ENCODE peak calls at places on chromosomes 7 and 10, in eight cellular contexts. I is esophagus muscularis mucosa, M is vagina, P is SK-N-SH, W is upper lobe of left lung, Z is stomach, J is GM23338, D is transverse colon. Q is an unnamed sample.
A peak's percentile ranks its signal among the peaks of the same experiment; 100 is the strongest.

GRCh38 chr10:77500754-77501151 is 136.9 kb downstream of the KCNMA1 start:
- DNase-seq in M (no peak), J (no peak), Z (no peak), W (no peak), P (no peak), I (no peak), D (no peak), Q (no peak)

GRCh38 chr7:132865766-132866531 is 215.9 kb downstream of the CHCHD3 start:
- DNase-seq in J (no peak), W (peak; percentile 24), Z (no peak), D (no peak), P (no peak), I (no peak), M (no peak), Q (no peak)

GRCh38 chr7:127382301-127383085 is 10.0 kb downstream of the ZNF800 start:
- DNase-seq in Z (no peak), I (no peak), M (no peak), W (no peak), D (no peak), J (no peak), P (no peak), Q (no peak)

GRCh38 chr10:13054844-13055243 is 45.1 kb upstream of the OPTN start:
- DNase-seq in Z (no peak), M (no peak), I (no peak), J (no peak), W (no peak), D (no peak), P (no peak), Q (no peak)

GRCh38 chr7:22651534-22652243 is 75.3 kb upstream of the IL6 start:
- DNase-seq in W (no peak), Z (no peak), M (no peak), D (no peak), I (no peak), P (no peak), J (no peak), Q (no peak)

GRCh38 chr10:92567952-92568600 is 5.8 kb downstream of the IDE start:
- DNase-seq in M (no peak), I (no peak), P (no peak), D (no peak), J (peak; percentile 9), W (no peak), Z (no peak), Q (no peak)

GRCh38 chr7:73894851-73895441 is 34.0 kb downstream of the TMEM270 start:
- DNase-seq in W (peak; percentile 37), M (no peak), Z (no peak), I (peak; percentile 95), D (peak; percentile 47), P (peak; percentile 87), J (no peak), Q (no peak)

GRCh38 chr7:135712182-135712782 is 15.7 kb downstream of the SLC13A4 start:
- DNase-seq in I (no peak), D (no peak), M (no peak), Z (no peak), W (no peak), P (peak; percentile 81), J (no peak), Q (no peak)

GRCh38 chr7:442457-442856 is 77.2 kb downstream of the PDGFA start:
- DNase-seq in J (no peak), W (no peak), P (no peak), Z (no peak), D (no peak), M (no peak), I (no peak), Q (no peak)

GRCh38 chr7:128113839-128114238 is 82.6 kb upstream of the LRRC4 start:
- DNase-seq in Z (peak; percentile 5), D (no peak), J (no peak), M (no peak), P (no peak), I (no peak), W (peak; percentile 15), Q (no peak)

GRCh38 chr7:53642361-53642760 is 606.9 kb downstream of the POM121L12 start:
- DNase-seq in P (no peak), D (no peak), M (no peak), J (no peak), Z (no peak), W (no peak), I (no peak), Q (no peak)

GRCh38 chr10:24009736-24010135 is 199.2 kb upstream of the KIAA1217 start:
- DNase-seq in P (no peak), W (no peak), J (no peak), D (no peak), Z (no peak), M (no peak), I (no peak), Q (no peak)

GRCh38 chr10:21515581-21516269 is 9.8 kb downstream of the SKIDA1 start:
- DNase-seq in J (no peak), Z (no peak), D (no peak), P (no peak), W (no peak), I (no peak), M (no peak), Q (no peak)

GRCh38 chr7:2962860-2963259 is 80.8 kb downstream of the CARD11 start:
- DNase-seq in I (no peak), W (peak; percentile 11), Z (no peak), M (no peak), J (no peak), D (no peak), P (no peak), Q (no peak)

GRCh38 chr7:130486114-130486962 is 5.5 kb upstream of the MEST start:
- DNase-seq in I (no peak), P (peak; percentile 36), D (peak; percentile 87), Z (peak; percentile 80), M (no peak), J (peak; percentile 98), W (peak; percentile 86), Q (peak; percentile 51)
- TF ChIP-seq POLR2AphosphoS5 in I (no peak), P (no peak), D (no peak), Z (peak; percentile 32), M (peak; percentile 20), J (peak; percentile 86), W (no peak), Q (peak; percentile 54)

GRCh38 chr10:112985701-112986510 is 35.9 kb downstream of the TCF7L2 start:
- DNase-seq in M (no peak), I (no peak), J (no peak), P (no peak), D (no peak), W (no peak), Z (no peak), Q (no peak)
- TF ChIP-seq POLR2AphosphoS5 in M (no peak), I (no peak), J (no peak), P (no peak), D (no peak), W (no peak), Z (peak; percentile 46), Q (no peak)

DNA sequence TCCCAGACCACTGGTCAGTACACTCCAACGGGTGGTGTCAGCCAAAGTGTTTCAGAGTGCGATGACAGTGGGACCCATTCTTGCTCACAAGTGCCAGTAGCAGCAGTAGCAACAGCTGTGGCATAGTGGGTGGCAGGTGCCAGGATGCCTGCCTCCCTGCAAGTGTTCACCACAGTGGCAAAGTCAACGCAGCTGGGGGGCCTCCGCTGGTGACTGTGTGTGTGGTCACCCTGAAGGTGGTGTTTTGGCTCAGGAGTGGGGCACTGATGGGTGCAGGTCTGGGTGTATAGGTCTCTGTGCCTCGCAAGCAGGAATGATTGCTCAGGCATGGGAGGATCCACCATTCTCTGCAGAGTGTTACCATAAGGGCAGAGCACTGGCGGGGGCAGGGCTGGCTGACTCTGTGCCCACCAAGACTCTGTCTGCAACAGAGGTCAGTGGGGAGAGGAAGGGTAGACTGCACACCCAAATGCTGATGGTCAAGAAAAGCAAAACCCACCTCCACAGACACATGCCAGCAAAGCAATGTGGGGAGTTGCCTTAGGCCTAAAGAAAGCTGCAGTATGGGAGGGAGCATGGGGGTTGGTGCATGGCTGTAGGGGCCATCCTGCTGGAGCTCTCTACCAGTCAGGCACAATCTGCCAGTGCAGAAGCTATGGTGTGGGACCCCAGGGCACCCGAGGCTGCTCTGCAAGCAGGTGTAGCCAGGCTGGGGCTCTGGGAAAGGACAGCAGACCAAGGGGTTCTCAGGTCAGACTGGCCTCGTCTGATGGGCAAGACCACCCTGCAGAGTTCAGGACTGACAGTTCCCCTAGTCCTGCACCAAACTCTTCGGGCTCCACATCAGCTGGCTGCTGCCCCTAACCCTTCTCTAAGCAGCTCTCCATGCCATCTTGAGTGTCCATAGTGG is 368.1 kb downstream of the CTNNA3 start:
- DNase-seq in J (no peak), D (no peak), M (no peak), P (no peak), W (no peak), I (no peak), Z (no peak), Q (no peak)
- TF ChIP-seq POLR2AphosphoS5 in J (no peak), D (no peak), M (no peak), P (no peak), W (no peak), I (no peak), Z (no peak), Q (no peak)

DNA sequence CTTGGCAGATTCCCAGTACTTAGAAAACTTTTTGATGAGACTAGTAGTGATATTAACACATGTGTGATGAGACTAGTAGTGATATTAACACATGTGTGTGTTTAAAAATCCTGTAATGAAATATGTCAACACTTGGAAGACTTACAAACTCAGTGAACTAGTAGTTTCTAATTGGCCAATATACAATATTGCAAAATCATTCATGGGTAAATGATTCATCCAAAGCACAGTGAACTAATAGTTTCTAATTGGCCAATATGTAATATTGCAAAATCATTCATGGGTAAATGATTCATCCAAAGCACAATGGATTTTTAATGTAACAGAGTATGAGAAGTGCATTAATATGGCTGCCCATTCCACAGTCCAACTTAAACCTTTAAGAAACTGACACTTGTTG is 77.8 kb downstream of the ATAD1 start:
- DNase-seq in J (no peak), D (no peak), M (no peak), P (no peak), Z (no peak), W (no peak), I (no peak), Q (no peak)
- TF ChIP-seq POLR2AphosphoS5 in J (no peak), D (no peak), M (peak; percentile 24), P (no peak), Z (no peak), W (no peak), I (peak; percentile 20), Q (no peak)

DNA sequence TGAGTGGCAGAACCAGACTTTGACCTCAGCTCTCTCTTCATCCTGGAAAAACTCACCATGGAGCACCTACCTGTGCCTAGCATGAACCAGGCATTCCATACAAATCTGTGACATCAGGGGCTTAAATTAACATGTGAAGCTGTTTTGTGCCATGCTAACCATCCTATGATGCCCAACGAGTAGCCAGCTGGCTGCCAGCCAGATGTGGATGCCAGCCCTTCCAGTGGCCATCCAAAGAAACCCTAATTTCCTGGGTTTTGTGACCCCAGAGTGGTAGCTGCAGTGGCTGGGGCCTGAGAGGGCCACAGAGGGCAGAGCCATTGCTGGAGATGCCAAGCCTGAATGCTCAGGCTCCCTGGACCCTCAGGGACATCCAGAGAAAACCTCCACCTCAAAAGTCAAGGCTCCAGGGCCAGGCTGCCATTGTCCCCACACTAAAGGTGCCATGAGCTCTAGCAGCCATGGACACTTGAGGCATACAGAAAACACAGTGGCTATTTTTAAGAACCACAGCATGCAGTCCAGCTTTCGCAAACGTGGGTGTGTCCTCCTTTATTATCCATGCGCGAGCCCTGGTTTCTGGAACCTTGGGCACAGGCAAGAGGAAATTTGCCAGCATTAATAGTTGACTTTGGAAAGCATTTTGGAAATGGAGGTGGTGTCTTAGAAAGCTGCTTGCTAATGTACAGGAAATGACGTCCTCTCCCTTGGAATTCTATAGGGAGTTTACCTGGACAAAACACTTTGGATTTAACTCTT is 6.0 kb downstream of the CPXM2 start:
- DNase-seq in M (no peak), Z (peak; percentile 13), W (no peak), D (no peak), P (no peak), J (no peak), I (no peak), Q (no peak)
- TF ChIP-seq POLR2AphosphoS5 in M (no peak), Z (no peak), W (no peak), D (no peak), P (no peak), J (no peak), I (peak; percentile 62), Q (peak; percentile 13)

Q was measured in prostate gland.